ENCODE peak calls at places on chromosome 9, in nine cellular contexts. G is neural progenitor cell; Y is iPS DF 19.7; N is CD4-positive, alpha-beta T cell; I is cardiac muscle cell; L is mucosa of descending colon; S is AG08396; E is activated CD8-positive, alpha-beta memory T cell treated with anti-CD3 and anti-CD28 coated beads, Interleukin-2, amount 50 U/mL, for 48 hours; C is stimulated activated CD4-positive, alpha-beta T cell treated with anti-CD3 and anti-CD28 coated beads, Interleukin-1b, Interleukin-23, amount 100 ng/mL, for 24 hours. O is an unnamed sample.

GRCh38 chr9:12732971-12733370 is 39.8 kb downstream of the TYRP1 start:
- DNase-seq in Y (no peak), L (no peak), N (no peak), E (no peak), I (no peak), C (no peak), G (no peak), S (no peak), O (no peak)

GRCh38 chr9:31144614-31145013 is 1239.8 kb upstream of the ACO1 start:
- DNase-seq in Y (no peak), N (no peak), L (no peak), S (no peak), E (no peak), C (no peak), I (no peak), G (no peak), O (no peak)

GRCh38 chr9:92964607-92964975 is 17.3 kb downstream of the FGD3 start:
- DNase-seq in G (no peak), L (no peak), E (peak; percentile 71), N (no peak), C (no peak), S (no peak), I (no peak), Y (no peak), O (no peak)

GRCh38 chr9:125589287-125589686 is 117.7 kb downstream of the MAPKAP1 start:
- DNase-seq in Y (no peak), N (no peak), S (no peak), C (no peak), G (no peak), L (no peak), I (no peak), E (no peak), O (no peak)

GRCh38 chr9:19946446-19947109 is 157.7 kb upstream of the SLC24A2 start:
- DNase-seq in N (no peak), G (peak; percentile 56), Y (no peak), S (peak; percentile 25), E (no peak), I (no peak), C (no peak), L (no peak), O (no peak)

GRCh38 chr9:85941617-85941930 is 628 bp downstream of the NAA35 start:
- DNase-seq in N (no peak), Y (no peak), L (no peak), E (no peak), C (no peak), I (no peak), G (no peak), S (no peak), O (no peak)

GRCh38 chr9:82132024-82132423 is 143.5 kb downstream of the SPATA31D1 start:
- DNase-seq in S (no peak), C (no peak), G (no peak), I (no peak), L (no peak), N (no peak), E (no peak), Y (no peak), O (no peak)

GRCh38 chr9:89993678-89994630 is 389.1 kb downstream of the GADD45G start:
- DNase-seq in E (no peak), I (peak; percentile 13), N (no peak), L (peak; percentile 69), S (no peak), C (no peak), Y (no peak), G (no peak), O (peak; percentile 78)

GRCh38 chr9:87320485-87320884 is 177.2 kb upstream of the DAPK1 start:
- DNase-seq in C (no peak), I (no peak), S (no peak), G (no peak), N (no peak), L (no peak), Y (no peak), E (no peak), O (no peak)

GRCh38 chr9:85971731-85972130 is 30.8 kb downstream of the NAA35 start:
- DNase-seq in S (no peak), Y (no peak), G (no peak), E (no peak), I (peak; percentile 26), L (no peak), C (no peak), N (no peak), O (no peak)

GRCh38 chr9:120443489-120443888 is 136.5 kb downstream of the CDK5RAP2 start:
- DNase-seq in C (no peak), E (no peak), N (no peak), S (peak; percentile 63), G (no peak), L (no peak), Y (no peak), I (peak; percentile 75), O (no peak)

GRCh38 chr9:76018244-76018643 is 127.8 kb downstream of the PCSK5 start:
- DNase-seq in L (peak; percentile 34), N (no peak), Y (no peak), S (no peak), G (no peak), I (no peak), E (no peak), C (no peak), O (no peak)

GRCh38 chr9:121559183-121559582 is 59.5 kb upstream of the GGTA1 start:
- DNase-seq in C (no peak), E (no peak), N (no peak), Y (no peak), L (no peak), G (no peak), I (peak; percentile 41), S (no peak), O (no peak)

GRCh38 chr9:4596165-4596922 is 65.8 kb upstream of the PLPP6 start:
- DNase-seq in C (no peak), L (no peak), N (peak; percentile 30), G (peak; percentile 3), E (no peak), S (no peak), I (no peak), Y (no peak), O (no peak)

GRCh38 chr9:5510360-5510931 is at the start of gene PDCD1LG2:
- DNase-seq in E (no peak), S (no peak), Y (no peak), C (peak; percentile 16), G (no peak), I (peak; percentile 79), N (no peak), L (no peak), O (no peak)

GRCh38 chr9:108033976-108034964 is 544.7 kb upstream of the KLF4 start:
- DNase-seq in N (no peak), Y (no peak), L (no peak), G (no peak), E (no peak), C (no peak), I (peak; percentile 88), S (peak; percentile 49), O (no peak)

GRCh38 chr9:134469041-134469875 is 143.0 kb downstream of the RXRA start:
- DNase-seq in N (no peak), I (peak; percentile 68), G (no peak), L (peak; percentile 42), Y (no peak), C (no peak), E (no peak), S (peak; percentile 73), O (peak; percentile 74)

GRCh38 chr9:104177003-104177611 is 83.0 kb downstream of the SMC2 start:
- DNase-seq in L (peak; percentile 21), S (no peak), N (no peak), C (no peak), G (peak; percentile 8), I (peak; percentile 28), Y (no peak), E (no peak), O (no peak)

GRCh38 chr9:120612218-120612617 is 32.3 kb upstream of the CDK5RAP2 start:
- DNase-seq in C (no peak), I (peak; percentile 14), S (no peak), E (no peak), Y (no peak), G (peak; percentile 35), N (no peak), L (no peak), O (no peak)

GRCh38 chr9:79129865-79130480 is 441.8 kb upstream of the TLE4 start:
- DNase-seq in N (no peak), L (peak; percentile 69), C (peak; percentile 0), G (peak; percentile 54), E (peak; percentile 51), Y (no peak), I (peak; percentile 72), S (peak; percentile 56), O (peak; percentile 41)

GRCh38 chr9:112380102-112380581 is at the start of gene HSDL2:
- DNase-seq in E (no peak), S (no peak), N (no peak), I (peak; percentile 60), Y (no peak), C (no peak), L (peak; percentile 65), G (no peak), O (peak; percentile 72)

GRCh38 chr9:90838098-90838497 is 36.5 kb downstream of the SYK start:
- DNase-seq in L (no peak), E (no peak), N (no peak), S (no peak), C (no peak), I (no peak), G (no peak), Y (no peak), O (no peak)

GRCh38 chr9:111925017-111925770 is 28.6 kb downstream of the UGCG start:
- DNase-seq in S (no peak), L (no peak), N (no peak), I (peak; percentile 37), C (no peak), E (no peak), Y (no peak), G (no peak), O (no peak)

GRCh38 chr9:4985376-4986266 is 549 bp downstream of the JAK2 start:
- DNase-seq in E (peak; percentile 68), C (no peak), I (peak; percentile 49), L (peak; percentile 72), N (no peak), S (peak; percentile 23), Y (no peak), G (peak; percentile 55), O (peak; percentile 54)

GRCh38 chr9:8576741-8577140 is 777.2 kb upstream of the DMAC1 start:
- DNase-seq in S (no peak), I (no peak), C (no peak), E (no peak), G (no peak), N (no peak), L (no peak), Y (no peak), O (no peak)

GRCh38 chr9:27085456-27085855 is 23.6 kb upstream of the TEK start:
- DNase-seq in I (peak; percentile 76), S (no peak), N (no peak), L (no peak), G (no peak), Y (no peak), C (no peak), E (no peak), O (no peak)